ENCODE peak calls at places on chromosome 6, in six cellular contexts. R is PC-3, H is neural progenitor cell, M is GM23338, T is GM23248, Z is MM.1S. K is an unnamed sample. For H3F3A, the result is how much of the 10 kb centered on the place peaks cover.

GRCh38 chr6:14055541-14055940 is 62.0 kb upstream of the CD83 start:
- DNase-seq in R (peak), H (no peak), M (peak), T (no peak), Z (no peak), K (no peak)

GRCh38 chr6:154984146-154984545 is 11.0 kb upstream of the TIAM2 start:
- DNase-seq in R (no peak), H (no peak), M (no peak), T (no peak), Z (no peak), K (no peak)

GRCh38 chr6:137121401-137121997 is 51.9 kb downstream of the IL22RA2 start:
- DNase-seq in R (no peak), H (no peak), M (no peak), T (no peak), Z (peak), K (no peak)

GRCh38 chr6:158648682-158649131 is 1.1 kb upstream of the SYTL3 start:
- DNase-seq in R (peak), H (no peak), M (no peak), T (peak), Z (no peak), K (no peak)

GRCh38 chr6:79420054-79420453 is 117.2 kb downstream of the LCA5 start:
- DNase-seq in R (no peak), H (no peak), M (no peak), T (no peak), Z (no peak), K (no peak)

GRCh38 chr6:62086047-62086446 is 200.0 kb downstream of the KHDRBS2 start:
- DNase-seq in R (no peak), H (no peak), M (no peak), T (no peak), Z (no peak), K (no peak)

GRCh38 chr6:7115452-7116223 is 7.9 kb downstream of the RREB1 start:
- DNase-seq in R (no peak), H (no peak), M (no peak), T (peak), Z (no peak), K (no peak)

GRCh38 chr6:64890609-64891008 is 816.4 kb downstream of the EYS start:
- DNase-seq in R (peak), H (no peak), M (no peak), T (no peak), Z (no peak), K (no peak)

GRCh38 chr6:123925360-123925759 is 121.7 kb downstream of the NKAIN2 start:
- DNase-seq in R (no peak), H (no peak), M (no peak), T (no peak), Z (no peak), K (no peak)

GRCh38 chr6:155089746-155090145 is 94.6 kb downstream of the TIAM2 start:
- DNase-seq in R (no peak), H (no peak), M (no peak), T (no peak), Z (no peak), K (no peak)

GRCh38 chr6:116126032-116126431 is at the start of gene COL10A1:
- DNase-seq in R (no peak), H (no peak), M (no peak), T (no peak), Z (no peak), K (no peak)

GRCh38 chr6:160010067-160010466 is 41.2 kb downstream of the IGF2R start:
- DNase-seq in R (no peak), H (no peak), M (no peak), T (peak), Z (no peak), K (no peak)

GRCh38 chr6:38443750-38444149 is 196.0 kb downstream of the BTBD9 start:
- DNase-seq in R (no peak), H (no peak), M (no peak), T (no peak), Z (no peak), K (peak)

GRCh38 chr6:132728616-132729015 is 14.8 kb upstream of the VNN1 start:
- DNase-seq in R (peak), H (peak), M (peak), T (no peak), Z (no peak), K (no peak)

GRCh38 chr6:13397359-13398080 is 69.2 kb upstream of the TBC1D7 start:
- DNase-seq in R (no peak), H (no peak), M (no peak), T (no peak), Z (peak), K (no peak)

GRCh38 chr6:38290133-38290801 is 349.5 kb downstream of the BTBD9 start:
- DNase-seq in R (no peak), H (peak), M (no peak), T (no peak), Z (no peak), K (no peak)

GRCh38 chr6:134590449-134590848 is 272.5 kb upstream of the SGK1 start:
- DNase-seq in R (peak), H (no peak), M (no peak), T (peak), Z (no peak), K (no peak)

GRCh38 chr6:5121479-5121878 is 36.3 kb downstream of the PPP1R3G start:
- DNase-seq in R (no peak), H (no peak), M (no peak), T (no peak), Z (no peak), K (no peak)

GRCh38 chr6:117545161-117545595 is 57.1 kb downstream of the GOPC start:
- DNase-seq in R (peak), H (no peak), M (no peak), T (no peak), Z (peak), K (no peak)

GRCh38 chr6:8499540-8499939 is 64.2 kb upstream of the SLC35B3 start:
- DNase-seq in R (peak), H (peak), M (peak), T (peak), Z (no peak), K (peak)

GRCh38 chr6:12170351-12171079 is 119.6 kb upstream of the EDN1 start:
- DNase-seq in R (no peak), H (no peak), M (no peak), T (no peak), Z (no peak), K (no peak)

GRCh38 chr6:74755748-74756147 is 450.1 kb downstream of the COL12A1 start:
- DNase-seq in R (no peak), H (no peak), M (no peak), T (no peak), Z (no peak), K (no peak)

GRCh38 chr6:63351995-63352586 is 32.3 kb upstream of the LGSN start:
- DNase-seq in R (peak), H (no peak), M (peak), T (peak), Z (peak), K (no peak)

GRCh38 chr6:43981363-43981990 is 145.8 kb downstream of the MRPL14 start:
- DNase-seq in R (no peak), H (no peak), M (no peak), T (no peak), Z (no peak), K (peak)

GRCh38 chr6:17169291-17169690 is 67.4 kb downstream of the STMND1 start:
- DNase-seq in R (no peak), H (no peak), M (no peak), T (peak), Z (no peak), K (no peak)

GRCh38 chr6:2166717-2167116 is 78.7 kb downstream of the GMDS start:
- DNase-seq in R (peak), H (no peak), M (no peak), T (no peak), Z (no peak), K (no peak)

GRCh38 chr6:3538536-3538935 is 81.7 kb upstream of the SLC22A23 start:
- DNase-seq in R (no peak), H (no peak), M (no peak), T (no peak), Z (no peak), K (no peak)

GRCh38 chr6:110951986-110952794 is 6.3 kb upstream of the GTF3C6 start:
- DNase-seq in R (peak), H (no peak), M (no peak), T (peak), Z (no peak), K (no peak)

GRCh38 chr6:29071831-29072723 is 15.0 kb downstream of the OR2B3 start:
- DNase-seq in R (peak), H (peak), M (peak), T (peak), Z (peak), K (peak)

GRCh38 chr6:163710552-163710951 is 296.0 kb downstream of the QKI start:
- DNase-seq in R (no peak), H (no peak), M (no peak), T (no peak), Z (no peak), K (no peak)

GRCh38 chr6:56607111-56607752 is 35.5 kb downstream of the DST start:
- DNase-seq in R (no peak), H (no peak), M (no peak), T (no peak), Z (no peak), K (no peak)

GRCh38 chr6:11589261-11589660 is 51.7 kb downstream of the TMEM170B start:
- DNase-seq in R (no peak), H (no peak), M (no peak), T (no peak), Z (no peak), K (no peak)

GRCh38 chr6:75830959-75831885 is 82.2 kb downstream of the MYO6 start:
- DNase-seq in R (no peak), H (no peak), M (no peak), T (peak), Z (no peak), K (no peak)

GRCh38 chr6:26275663-26276062 is 89.3 kb upstream of the BTN3A2 start:
- DNase-seq in R (no peak), H (no peak), M (no peak), T (no peak), Z (no peak), K (no peak)

GRCh38 chr6:71383476-71383875 is 94.9 kb downstream of the OGFRL1 start:
- DNase-seq in R (no peak), H (no peak), M (no peak), T (peak), Z (no peak), K (no peak)

GRCh38 chr6:131182991-131183425 is 47.7 kb downstream of the AKAP7 start:
- DNase-seq in R (peak), H (peak), M (peak), T (peak), Z (no peak), K (no peak)

GRCh38 chr6:166045173-166045957 is 122.3 kb downstream of the TBXT start:
- DNase-seq in R (no peak), H (no peak), M (no peak), T (peak), Z (no peak), K (no peak)

GRCh38 chr6:120147218-120147871 is 797.8 kb upstream of the MAN1A1 start:
- DNase-seq in R (peak), H (no peak), M (peak), T (no peak), Z (no peak), K (no peak)

DNA sequence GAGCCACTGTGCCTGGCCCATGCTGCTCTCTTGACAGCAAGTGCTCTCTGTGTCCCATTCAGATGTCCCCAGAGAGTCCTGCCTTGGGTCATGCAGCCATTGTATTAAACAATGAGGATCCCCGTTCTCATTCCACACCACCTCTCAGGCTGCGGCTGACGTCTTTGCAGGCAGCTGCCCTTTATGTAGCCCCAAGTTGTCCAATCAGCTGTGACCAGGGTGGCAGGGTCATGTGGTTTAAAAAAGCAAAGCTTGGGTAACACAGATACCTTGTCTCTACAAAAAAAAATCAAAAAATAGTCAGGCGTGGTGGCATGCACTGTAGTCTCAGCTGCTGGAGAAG is 13.2 kb downstream of the GCNT2 start:
- DNase-seq in R (no peak), H (peak), M (no peak), T (no peak), Z (no peak), K (no peak)
- H3F3A ChIP-seq in R (under half), H (under half), M (under half), T (under half), Z (under half), K (under half)

DNA sequence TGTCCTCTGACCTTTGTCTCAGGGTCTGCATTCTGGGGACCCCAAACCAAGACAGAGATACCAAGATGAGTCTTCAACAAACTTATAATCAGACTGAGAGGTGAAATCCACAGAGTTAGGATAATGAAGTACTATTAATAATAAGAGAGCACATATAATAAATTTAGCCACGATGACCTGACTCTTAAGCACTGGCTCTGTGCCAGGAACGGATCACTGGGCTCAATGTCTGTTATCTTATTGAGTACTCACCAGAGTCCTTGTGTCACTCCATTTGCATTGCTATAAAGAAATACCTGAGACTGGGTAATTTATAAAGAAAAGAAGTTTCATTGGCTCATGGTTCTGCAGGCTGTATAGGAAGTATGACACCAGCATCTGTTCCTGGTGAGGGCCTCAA is 18.9 kb upstream of the ITPR3 start:
- DNase-seq in R (no peak), H (no peak), M (no peak), T (no peak), Z (no peak), K (no peak)
- TF ChIP-seq EZH2phosphoT487 in R (no peak), H (no peak), M (no peak), T (no peak), Z (no peak), K (no peak)

GRCh38 chr6:122081921-122082320 is 317.5 kb upstream of the HSF2 start:
- DNase-seq in R (no peak), H (no peak), M (peak), T (no peak), Z (no peak), K (no peak)

GRCh38 chr6:122082370-122082769 is 317.1 kb upstream of the HSF2 start:
- DNase-seq in R (no peak), H (no peak), M (no peak), T (no peak), Z (no peak), K (no peak)

GRCh38 chr6:122075084-122075760 is 324.2 kb upstream of the HSF2 start:
- DNase-seq in R (no peak), H (no peak), M (no peak), T (no peak), Z (no peak), K (no peak)

GRCh38 chr6:122077603-122078002 is 321.8 kb upstream of the HSF2 start:
- DNase-seq in R (no peak), H (no peak), M (no peak), T (no peak), Z (no peak), K (no peak)

DNA sequence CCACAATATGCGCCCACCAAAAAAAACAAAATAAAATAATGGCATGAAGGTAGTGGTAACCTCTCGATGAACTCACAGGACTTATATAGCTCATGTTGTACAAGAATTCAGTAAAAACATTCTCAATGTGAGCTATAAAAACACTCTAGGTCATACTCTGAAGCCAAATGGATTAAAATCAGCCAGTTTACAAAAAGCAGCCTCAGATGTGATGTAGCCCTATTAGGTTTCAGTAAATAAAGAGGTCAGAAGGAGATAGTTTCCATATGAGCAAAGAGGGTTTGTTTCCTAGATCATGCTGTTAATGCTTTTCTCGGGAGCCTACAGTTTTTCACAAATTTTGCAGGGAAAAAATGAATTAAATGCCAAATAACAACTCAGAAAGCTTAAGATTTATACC is 319.5 kb upstream of the HSF2 start:
- DNase-seq in R (no peak), H (no peak), M (no peak), T (no peak), Z (no peak), K (no peak)
- H3F3A ChIP-seq in R (under half), H (under half), M (under half), T (under half), Z (under half), K (under half)

GRCh38 chr6:130132286-130132701 is 90.5 kb downstream of the SAMD3 start:
- DNase-seq in R (no peak), H (no peak), M (no peak), T (no peak), Z (no peak), K (no peak)
- TF ChIP-seq EZH2phosphoT487 in R (no peak), H (no peak), M (no peak), T (no peak), Z (no peak), K (no peak)

GRCh38 chr6:36594816-36595167 is 630 bp downstream of the SRSF3 start:
- DNase-seq in R (no peak), H (no peak), M (no peak), T (peak), Z (no peak), K (no peak)
- H3F3A ChIP-seq in R (under half), H (half or more), M (under half), T (half or more), Z (half or more), K (under half)

DNA sequence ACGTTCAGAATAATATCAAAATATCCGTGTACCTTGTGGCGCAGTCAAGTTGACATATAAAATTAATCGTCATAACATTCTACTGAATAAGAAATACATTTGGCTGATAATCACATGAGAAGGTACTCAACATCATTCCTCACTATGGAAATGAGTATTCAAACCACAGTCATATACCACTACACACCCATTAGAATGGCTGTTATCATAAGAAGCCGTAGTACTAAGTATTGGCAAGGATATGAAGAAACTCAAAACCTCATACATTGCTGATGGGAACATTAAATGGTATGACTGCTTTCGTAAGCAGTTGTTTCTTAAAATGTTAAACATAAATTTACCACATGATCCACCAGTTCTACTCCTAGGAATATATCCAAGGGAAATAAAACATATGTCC is 244.7 kb downstream of the CDKAL1 start:
- DNase-seq in R (no peak), H (no peak), M (no peak), T (no peak), Z (no peak), K (no peak)
- TF ChIP-seq EZH2phosphoT487 in R (no peak), H (no peak), M (no peak), T (no peak), Z (no peak), K (no peak)

GRCh38 chr6:30441171-30441570 is 48.1 kb upstream of the HLA-E start:
- DNase-seq in R (peak), H (no peak), M (no peak), T (no peak), Z (no peak), K (no peak)
- H3F3A ChIP-seq in R (under half), H (under half), M (under half), T (under half), Z (under half), K (under half)

GRCh38 chr6:89281779-89282246 is 33.3 kb downstream of the GABRR2 start:
- DNase-seq in R (peak), H (peak), M (peak), T (peak), Z (no peak), K (peak)
- TF ChIP-seq EZH2phosphoT487 in R (no peak), H (no peak), M (no peak), T (no peak), Z (no peak), K (no peak)

GRCh38 chr6:33696076-33696475 is 15.4 kb downstream of the UQCC2 start:
- DNase-seq in R (no peak), H (no peak), M (no peak), T (no peak), Z (no peak), K (no peak)
- H3F3A ChIP-seq in R (under half), H (under half), M (under half), T (under half), Z (under half), K (under half)